ENCODE peak calls at places on chromosomes 2 and 18, in eight cellular contexts. One of them, this sample, is unnamed.

GRCh38 chr2:70471129-70471528 is 82.5 kb downstream of the TGFA start:
- DNase-seq in endothelial cell of umbilical vein: no peak
- DNase-seq in heart right ventricle: peak
- DNase-seq in transverse colon: no peak
- DNase-seq in ovary: no peak
- DNase-seq in GM23338: no peak
- DNase-seq in colonic mucosa: no peak
- DNase-seq in sigmoid colon: no peak
- DNase-seq in this sample: peak

GRCh38 chr2:124661558-124661957 is 636.5 kb downstream of the CNTNAP5 start:
- DNase-seq in endothelial cell of umbilical vein: no peak
- DNase-seq in heart right ventricle: no peak
- DNase-seq in transverse colon: no peak
- DNase-seq in ovary: no peak
- DNase-seq in GM23338: no peak
- DNase-seq in colonic mucosa: no peak
- DNase-seq in sigmoid colon: no peak
- DNase-seq in this sample: no peak

GRCh38 chr2:72289283-72289682 is 141.6 kb upstream of the CYP26B1 start:
- DNase-seq in endothelial cell of umbilical vein: no peak
- DNase-seq in heart right ventricle: no peak
- DNase-seq in transverse colon: no peak
- DNase-seq in ovary: no peak
- DNase-seq in GM23338: no peak
- DNase-seq in colonic mucosa: no peak
- DNase-seq in sigmoid colon: no peak
- DNase-seq in this sample: no peak

GRCh38 chr2:80326214-80326613 is 21.7 kb upstream of the LRRTM1 start:
- DNase-seq in endothelial cell of umbilical vein: no peak
- DNase-seq in heart right ventricle: peak
- DNase-seq in transverse colon: no peak
- DNase-seq in ovary: no peak
- DNase-seq in GM23338: peak
- DNase-seq in colonic mucosa: no peak
- DNase-seq in sigmoid colon: no peak
- DNase-seq in this sample: no peak

GRCh38 chr2:199228887-199229819 is 228.6 kb downstream of the SATB2 start:
- DNase-seq in endothelial cell of umbilical vein: no peak
- DNase-seq in heart right ventricle: no peak
- DNase-seq in transverse colon: no peak
- DNase-seq in ovary: no peak
- DNase-seq in GM23338: no peak
- DNase-seq in colonic mucosa: no peak
- DNase-seq in sigmoid colon: no peak
- DNase-seq in this sample: no peak

GRCh38 chr2:227033471-227034148 is 130.4 kb downstream of the COL4A4 start:
- DNase-seq in endothelial cell of umbilical vein: no peak
- DNase-seq in heart right ventricle: peak
- DNase-seq in transverse colon: peak
- DNase-seq in ovary: no peak
- DNase-seq in GM23338: peak
- DNase-seq in colonic mucosa: peak
- DNase-seq in sigmoid colon: peak
- DNase-seq in this sample: peak

GRCh38 chr2:232061265-232061664 is 99.8 kb downstream of the DIS3L2 start:
- DNase-seq in endothelial cell of umbilical vein: peak
- DNase-seq in heart right ventricle: no peak
- DNase-seq in transverse colon: no peak
- DNase-seq in ovary: no peak
- DNase-seq in GM23338: no peak
- DNase-seq in colonic mucosa: no peak
- DNase-seq in sigmoid colon: no peak
- DNase-seq in this sample: no peak

GRCh38 chr2:112156152-112156986 is 18.2 kb downstream of the FBLN7 start:
- DNase-seq in endothelial cell of umbilical vein: no peak
- DNase-seq in heart right ventricle: no peak
- DNase-seq in transverse colon: no peak
- DNase-seq in ovary: no peak
- DNase-seq in GM23338: no peak
- DNase-seq in colonic mucosa: no peak
- DNase-seq in sigmoid colon: no peak
- DNase-seq in this sample: no peak

GRCh38 chr2:189204322-189204941 is 24.9 kb upstream of the COL5A2 start:
- DNase-seq in endothelial cell of umbilical vein: peak
- DNase-seq in heart right ventricle: no peak
- DNase-seq in transverse colon: no peak
- DNase-seq in ovary: no peak
- DNase-seq in GM23338: no peak
- DNase-seq in colonic mucosa: no peak
- DNase-seq in sigmoid colon: no peak
- DNase-seq in this sample: no peak

GRCh38 chr2:234444242-234444641 is 52.6 kb downstream of the ARL4C start:
- DNase-seq in endothelial cell of umbilical vein: no peak
- DNase-seq in heart right ventricle: no peak
- DNase-seq in transverse colon: no peak
- DNase-seq in ovary: no peak
- DNase-seq in GM23338: no peak
- DNase-seq in colonic mucosa: no peak
- DNase-seq in sigmoid colon: no peak
- DNase-seq in this sample: no peak

GRCh38 chr2:224793961-224794360 is 77.8 kb upstream of the CCDC195 start:
- DNase-seq in endothelial cell of umbilical vein: no peak
- DNase-seq in heart right ventricle: peak
- DNase-seq in transverse colon: no peak
- DNase-seq in ovary: no peak
- DNase-seq in GM23338: no peak
- DNase-seq in colonic mucosa: no peak
- DNase-seq in sigmoid colon: no peak
- DNase-seq in this sample: peak

GRCh38 chr2:67812682-67813081 is 250.1 kb downstream of the C1D start:
- DNase-seq in endothelial cell of umbilical vein: no peak
- DNase-seq in heart right ventricle: no peak
- DNase-seq in transverse colon: no peak
- DNase-seq in ovary: no peak
- DNase-seq in GM23338: no peak
- DNase-seq in colonic mucosa: no peak
- DNase-seq in sigmoid colon: no peak
- DNase-seq in this sample: no peak

GRCh38 chr2:67802296-67802695 is 260.5 kb downstream of the C1D start:
- DNase-seq in endothelial cell of umbilical vein: no peak
- DNase-seq in heart right ventricle: no peak
- DNase-seq in transverse colon: no peak
- DNase-seq in ovary: no peak
- DNase-seq in GM23338: no peak
- DNase-seq in colonic mucosa: no peak
- DNase-seq in sigmoid colon: no peak
- DNase-seq in this sample: no peak

GRCh38 chr2:67802824-67803223 is 260.0 kb downstream of the C1D start:
- DNase-seq in endothelial cell of umbilical vein: no peak
- DNase-seq in heart right ventricle: no peak
- DNase-seq in transverse colon: no peak
- DNase-seq in ovary: no peak
- DNase-seq in GM23338: no peak
- DNase-seq in colonic mucosa: no peak
- DNase-seq in sigmoid colon: no peak
- DNase-seq in this sample: no peak

GRCh38 chr2:67806816-67807215 is 256.0 kb downstream of the C1D start:
- DNase-seq in endothelial cell of umbilical vein: no peak
- DNase-seq in heart right ventricle: no peak
- DNase-seq in transverse colon: no peak
- DNase-seq in ovary: no peak
- DNase-seq in GM23338: no peak
- DNase-seq in colonic mucosa: no peak
- DNase-seq in sigmoid colon: no peak
- DNase-seq in this sample: peak

DNA sequence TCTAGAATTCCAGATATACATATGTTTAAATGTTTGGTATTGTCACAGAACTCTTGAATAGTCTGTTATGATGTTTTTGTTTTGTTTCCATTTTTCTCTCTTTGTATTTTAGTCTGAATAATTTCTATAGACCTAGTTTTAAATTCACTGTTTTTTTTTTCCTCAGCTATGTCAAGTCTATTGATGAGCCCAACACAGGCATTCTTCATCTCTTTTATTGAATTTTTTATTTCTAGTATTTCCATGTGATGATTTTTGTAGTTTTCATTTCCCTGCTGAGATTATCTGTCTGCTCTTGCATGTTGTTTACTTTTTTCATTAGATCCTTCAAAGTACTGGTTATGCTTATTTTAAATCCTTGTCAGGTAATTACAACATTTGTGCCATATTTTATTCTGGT is 254.7 kb downstream of the C1D start:
- DNase-seq in endothelial cell of umbilical vein: no peak
- DNase-seq in heart right ventricle: no peak
- DNase-seq in transverse colon: no peak
- DNase-seq in ovary: no peak
- DNase-seq in GM23338: no peak
- DNase-seq in colonic mucosa: no peak
- DNase-seq in sigmoid colon: no peak
- DNase-seq in this sample: no peak
- H3K4me3 ChIP-seq in endothelial cell of umbilical vein: no peak
- H3K4me3 ChIP-seq in heart right ventricle: no peak
- H3K4me3 ChIP-seq in transverse colon: no peak
- H3K4me3 ChIP-seq in ovary: no peak
- H3K4me3 ChIP-seq in GM23338: no peak
- H3K4me3 ChIP-seq in colonic mucosa: no peak
- H3K4me3 ChIP-seq in sigmoid colon: no peak
- H3K4me3 ChIP-seq in this sample: no peak

DNA sequence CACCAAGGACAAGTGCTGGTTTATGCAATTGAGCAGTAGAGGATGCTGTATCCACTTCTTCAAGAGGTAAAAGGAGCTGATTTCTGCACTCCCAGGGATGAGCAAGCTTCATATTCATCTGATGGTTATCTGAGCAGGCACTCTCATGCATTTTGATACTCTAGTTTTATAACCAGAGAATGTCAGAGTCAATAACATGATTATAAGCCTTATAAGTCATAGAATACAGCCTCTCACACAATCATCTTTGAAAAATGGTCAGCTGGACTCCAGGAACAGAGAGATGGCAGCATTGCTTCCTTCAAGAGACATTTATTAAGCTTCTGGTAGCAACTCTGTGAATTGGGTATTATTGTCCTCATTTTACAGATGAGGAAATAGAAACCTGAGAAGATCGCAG is 167.1 kb downstream of the SLC8A1 start:
- DNase-seq in endothelial cell of umbilical vein: no peak
- DNase-seq in heart right ventricle: no peak
- DNase-seq in transverse colon: no peak
- DNase-seq in ovary: no peak
- DNase-seq in GM23338: no peak
- DNase-seq in colonic mucosa: no peak
- DNase-seq in sigmoid colon: no peak
- DNase-seq in this sample: no peak
- TF ChIP-seq CTCF in endothelial cell of umbilical vein: no peak
- TF ChIP-seq CTCF in heart right ventricle: no peak
- TF ChIP-seq CTCF in transverse colon: no peak
- TF ChIP-seq CTCF in ovary: no peak
- TF ChIP-seq CTCF in GM23338: no peak
- TF ChIP-seq CTCF in colonic mucosa: no peak
- TF ChIP-seq CTCF in sigmoid colon: no peak
- TF ChIP-seq CTCF in this sample: no peak

DNA sequence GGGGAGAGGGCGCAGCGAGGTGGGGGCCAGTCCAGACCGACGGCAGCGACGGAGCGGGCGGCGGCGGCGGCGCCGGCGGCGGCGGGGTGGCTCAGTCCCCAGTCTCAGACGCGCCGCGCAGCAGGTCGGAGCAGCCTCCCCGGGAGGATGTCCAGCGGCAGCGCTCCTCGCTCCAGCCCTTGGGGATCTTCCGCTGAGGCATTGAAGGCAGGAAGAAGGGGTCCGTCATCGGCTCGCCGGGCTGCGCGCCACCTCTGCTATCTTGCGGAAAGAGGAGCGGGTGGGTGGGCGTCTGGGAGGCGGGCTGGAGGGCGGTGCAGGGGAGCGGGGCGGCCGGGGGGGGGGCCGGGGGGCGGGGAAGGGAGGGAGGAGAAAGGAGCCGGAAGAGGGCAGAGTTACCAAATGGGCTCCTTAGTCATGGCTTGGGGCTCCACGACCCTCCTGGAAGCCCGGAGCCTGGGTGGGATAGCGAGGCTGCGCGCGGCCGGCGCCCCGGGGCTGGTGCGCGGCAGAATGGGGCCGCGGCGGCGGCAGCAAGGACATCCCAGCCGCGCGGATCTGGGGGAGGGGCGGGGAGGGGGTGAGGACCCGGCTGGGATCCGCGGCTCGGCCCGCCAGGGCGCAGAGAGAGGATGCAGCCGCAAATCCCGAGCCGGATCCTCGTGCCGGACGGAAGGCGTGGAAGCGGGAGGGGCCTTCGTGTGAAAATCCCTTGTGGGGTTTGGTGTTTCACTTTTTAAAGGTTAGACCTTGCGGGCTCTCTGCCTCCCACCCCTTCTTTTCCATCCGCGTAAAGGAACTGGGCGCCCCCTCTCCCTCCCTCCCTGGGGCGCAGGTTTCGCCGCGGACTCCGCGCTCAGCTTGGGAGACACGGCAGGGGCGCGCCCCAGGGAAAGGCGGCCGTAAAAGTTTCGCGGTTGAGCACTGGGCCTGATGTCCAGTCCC is at the start of gene NETO1:
- DNase-seq in endothelial cell of umbilical vein: no peak
- DNase-seq in heart right ventricle: no peak
- DNase-seq in transverse colon: no peak
- DNase-seq in ovary: no peak
- DNase-seq in GM23338: peak
- DNase-seq in colonic mucosa: no peak
- DNase-seq in sigmoid colon: no peak
- DNase-seq in this sample: no peak
- H3K4me3 ChIP-seq in endothelial cell of umbilical vein: no peak
- H3K4me3 ChIP-seq in heart right ventricle: peak
- H3K4me3 ChIP-seq in transverse colon: peak
- H3K4me3 ChIP-seq in ovary: no peak
- H3K4me3 ChIP-seq in GM23338: peak
- H3K4me3 ChIP-seq in colonic mucosa: no peak
- H3K4me3 ChIP-seq in sigmoid colon: no peak
- H3K4me3 ChIP-seq in this sample: no peak

DNA sequence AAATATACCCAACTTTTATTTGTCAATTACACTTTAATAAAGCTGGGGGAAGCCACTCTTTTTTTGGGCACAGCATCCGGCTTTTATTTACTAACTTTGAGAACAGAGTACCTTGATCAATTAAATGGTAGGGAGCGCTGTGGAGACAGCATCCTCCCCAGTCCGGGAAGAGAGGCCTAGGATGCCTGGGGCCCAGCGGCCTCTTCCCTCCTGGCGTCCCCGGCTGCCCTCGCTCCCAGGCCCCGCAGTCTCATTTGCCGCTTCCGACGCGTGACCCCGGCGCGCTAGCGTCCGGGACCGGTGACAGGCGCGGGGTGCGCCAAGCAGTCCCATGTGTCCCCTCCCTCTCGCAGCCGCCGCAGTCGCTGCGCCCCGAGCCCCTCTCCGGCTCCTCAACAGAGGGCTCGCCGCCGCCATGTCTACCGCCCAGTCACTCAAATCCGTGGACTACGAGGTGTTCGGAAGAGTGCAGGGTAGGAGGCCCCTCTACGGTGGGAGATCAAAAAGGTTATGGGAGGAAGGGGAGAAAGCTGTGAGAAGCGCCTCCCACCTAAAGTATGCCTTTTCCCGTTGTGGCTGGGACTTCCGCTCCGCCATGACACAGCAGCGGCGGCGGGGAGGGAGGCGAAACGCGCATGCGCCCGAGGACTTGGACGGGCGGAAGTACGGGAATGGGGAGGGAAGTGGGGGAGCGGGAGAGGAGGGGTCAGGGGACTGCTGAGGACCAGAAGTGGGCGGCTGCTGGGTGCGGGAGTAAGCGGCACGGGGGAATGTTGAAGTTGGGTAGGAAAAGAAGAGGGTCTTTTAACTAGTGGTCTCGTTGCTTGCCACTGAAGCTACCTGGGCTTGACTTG is at the start of gene ACYP2:
- DNase-seq in endothelial cell of umbilical vein: peak
- DNase-seq in heart right ventricle: peak
- DNase-seq in transverse colon: peak
- DNase-seq in ovary: peak
- DNase-seq in GM23338: peak
- DNase-seq in colonic mucosa: peak
- DNase-seq in sigmoid colon: peak
- DNase-seq in this sample: peak
- TF ChIP-seq CTCF in endothelial cell of umbilical vein: peak
- TF ChIP-seq CTCF in heart right ventricle: no peak
- TF ChIP-seq CTCF in transverse colon: peak
- TF ChIP-seq CTCF in ovary: no peak
- TF ChIP-seq CTCF in GM23338: no peak
- TF ChIP-seq CTCF in colonic mucosa: no peak
- TF ChIP-seq CTCF in sigmoid colon: no peak
- TF ChIP-seq CTCF in this sample: peak

This sample was measured in body of pancreas.